ENCODE peak calls at places on chromosomes 16 and 17, in ten cellular contexts. O is heart left ventricle; F is H9; U is NCI-H1417; R is activated CD4-positive, alpha-beta T cell treated with anti-CD3 and anti-CD28 coated beads for 4 hours; S is CD8-positive, alpha-beta T cell; N is HFF-Myc; Y is DMS79; E is cortex of kidney; W is stimulated activated CD8-positive, alpha-beta memory T cell treated with anti-CD3 and anti-CD28 coated beads, Interleukin-7, amount 100 ng/mL, for 24 hours. C is an unnamed sample.

GRCh38 chr17:45983614-45984310 is 15.3 kb upstream of the STH start:
- DNase-seq in O (no peak), F (no peak), U (no peak), R (no peak), S (no peak), N (no peak), Y (no peak), E (no peak), W (no peak), C (no peak)

GRCh38 chr17:35390663-35391062 is 17.2 kb upstream of the SLFN11 start:
- DNase-seq in O (no peak), F (no peak), U (no peak), R (no peak), S (no peak), N (no peak), Y (no peak), E (no peak), W (no peak), C (no peak)

GRCh38 chr17:39653662-39654331 is 11.4 kb upstream of the TCAP start:
- DNase-seq in O (peak), F (peak), U (peak), R (peak), S (peak), N (no peak), Y (no peak), E (no peak), W (peak), C (no peak)

GRCh38 chr17:80008383-80008840 is 27.3 kb downstream of the TBC1D16 start:
- DNase-seq in O (peak), F (peak), U (peak), R (peak), S (peak), N (no peak), Y (peak), E (no peak), W (peak), C (no peak)

GRCh38 chr17:57424273-57424672 is 167.9 kb downstream of the MSI2 start:
- DNase-seq in O (no peak), F (no peak), U (no peak), R (no peak), S (no peak), N (no peak), Y (no peak), E (no peak), W (no peak), C (no peak)

GRCh38 chr17:77535435-77535834 is 394.7 kb downstream of the SEC14L1 start:
- DNase-seq in O (no peak), F (peak), U (no peak), R (no peak), S (no peak), N (no peak), Y (no peak), E (no peak), W (no peak), C (no peak)

GRCh38 chr17:45768000-45768399 is 16.1 kb upstream of the CRHR1 start:
- DNase-seq in O (no peak), F (peak), U (no peak), R (no peak), S (no peak), N (no peak), Y (no peak), E (no peak), W (no peak), C (no peak)

GRCh38 chr16:35516551-35516950 is 2057.1 kb downstream of the TP53TG3F start:
- DNase-seq in O (no peak), F (no peak), U (no peak), R (no peak), S (no peak), N (no peak), Y (no peak), E (no peak), W (no peak), C (no peak)

GRCh38 chr16:2468725-2469398 is 2.2 kb upstream of the NTN3 start:
- DNase-seq in O (no peak), F (no peak), U (peak), R (no peak), S (no peak), N (no peak), Y (peak), E (no peak), W (no peak), C (no peak)